ENCODE peak calls at places on chromosomes 5 and 9, in five cellular contexts. C is Karpas-422; R is effector memory CD8-positive, alpha-beta T cell; E is activated naive CD4-positive, alpha-beta T cell treated with anti-CD3 and anti-CD28 coated beads, Interleukin-2, amount 50 U/mL, for 16 hours; M is NCI-H446 treated with DMSO at 0.1 percent for 48 hours. D is an unnamed sample.

GRCh38 chr9:116547729-116548426 is 139.2 kb upstream of the TRIM32 start:
- DNase-seq in E (no peak), M (no peak), C (no peak), R (no peak), D (no peak)

GRCh38 chr9:92592946-92593860 is 57.4 kb upstream of the ECM2 start:
- DNase-seq in E (no peak), M (no peak), C (no peak), R (no peak), D (no peak)

GRCh38 chr5:111170279-111170678 is 53.9 kb upstream of the CAMK4 start:
- DNase-seq in E (no peak), M (no peak), R (no peak), C (no peak), D (no peak)

GRCh38 chr5:121108725-121109124 is 644.6 kb downstream of the PRR16 start:
- DNase-seq in M (no peak), E (no peak), R (no peak), C (peak; percentile 42), D (no peak)

GRCh38 chr5:139126711-139127111 is 71.5 kb downstream of the SIL1 start:
- DNase-seq in R (no peak), C (no peak), E (no peak), M (no peak), D (no peak)

GRCh38 chr5:134845335-134845851 is 375 bp upstream of the C5orf24 start:
- DNase-seq in R (no peak), C (no peak), M (no peak), E (no peak), D (no peak)

GRCh38 chr5:36658016-36658415 is 51.6 kb downstream of the SLC1A3 start:
- DNase-seq in R (no peak), M (no peak), C (no peak), E (no peak), D (no peak)

GRCh38 chr9:35826071-35826701 is 2.3 kb downstream of the FAM221B start:
- DNase-seq in R (peak; percentile 40), C (peak; percentile 83), M (peak; percentile 42), E (peak; percentile 24), D (peak; percentile 74)

GRCh38 chr9:125440411-125440810 is 178.8 kb downstream of the GAPVD1 start:
- DNase-seq in C (no peak), E (no peak), R (no peak), M (peak; percentile 1), D (no peak)

GRCh38 chr5:172724203-172724602 is 46.8 kb downstream of the DUSP1 start:
- DNase-seq in C (no peak), M (no peak), E (no peak), R (no peak), D (peak; percentile 56)

GRCh38 chr5:6732634-6733410 is 19.6 kb downstream of the TENT4A start:
- DNase-seq in C (no peak), R (no peak), M (peak; percentile 73), E (no peak), D (no peak)